ENCODE peak calls at places on chromosome 19, in ten cellular contexts. W is ascending aorta; B is omental fat pad; X is neural progenitor cell; E is CD8-positive, alpha-beta T cell; R is bronchial epithelial cell; J is fibroblast of lung; N is tibial artery; Y is psoas muscle; O is GM23338. C is an unnamed sample.

GRCh38 chr19:7705387-7706187 is 3.7 kb upstream of the FCER2 start:
- DNase-seq in W (no peak), O (no peak), R (no peak), E (peak), Y (no peak), B (no peak), N (peak), X (no peak), J (no peak), C (peak)

GRCh38 chr19:41426952-41427646 is at the start of gene B3GNT8:
- DNase-seq in W (peak), Y (peak), B (no peak), J (peak), E (peak), R (peak), X (peak), N (peak), O (peak), C (peak)

GRCh38 chr19:3017923-3018322 is 11.2 kb downstream of the TLE2 start:
- DNase-seq in O (no peak), R (no peak), W (no peak), B (no peak), N (no peak), J (no peak), X (no peak), Y (no peak), E (no peak), C (no peak)

GRCh38 chr19:47315125-47315821 is 5.6 kb downstream of the C5AR1 start:
- DNase-seq in R (peak), B (no peak), J (peak), X (no peak), Y (peak), W (peak), N (peak), O (peak), E (no peak), C (peak)

GRCh38 chr19:570315-570714 is 2.1 kb upstream of the BSG start:
- DNase-seq in W (no peak), X (no peak), J (no peak), Y (peak), N (no peak), R (no peak), E (no peak), O (no peak), B (no peak), C (peak)

GRCh38 chr19:16566161-16566560 is 6.1 kb downstream of the SLC35E1 start:
- DNase-seq in B (no peak), J (no peak), R (no peak), W (no peak), Y (no peak), X (no peak), N (no peak), O (no peak), E (peak), C (no peak)

GRCh38 chr19:48837586-48838191 is 1.4 kb upstream of the HSD17B14 start:
- DNase-seq in R (no peak), Y (no peak), B (no peak), X (peak), E (no peak), W (no peak), N (no peak), O (peak), J (no peak), C (no peak)

GRCh38 chr19:49056101-49056901 is 1.2 kb downstream of the CGB7 start:
- DNase-seq in J (peak), N (peak), O (peak), W (peak), Y (peak), E (peak), X (peak), B (no peak), R (peak), C (peak)

GRCh38 chr19:8421484-8422461 is 8.7 kb downstream of the MARCHF2 start:
- DNase-seq in R (no peak), W (no peak), O (no peak), B (no peak), N (no peak), E (no peak), X (no peak), J (no peak), Y (no peak), C (no peak)

GRCh38 chr19:39969266-39969665 is 1.7 kb upstream of the PSMC4 start:
- DNase-seq in R (peak), O (no peak), X (no peak), J (peak), B (no peak), E (no peak), N (no peak), W (peak), Y (no peak), C (no peak)

GRCh38 chr19:34276614-34277013 is 22.3 kb downstream of the GARRE1 start:
- DNase-seq in X (no peak), Y (no peak), O (no peak), E (no peak), R (no peak), B (no peak), J (no peak), W (no peak), N (no peak), C (no peak)

GRCh38 chr19:29524912-29525870 is 603 bp upstream of the VSTM2B start:
- DNase-seq in W (no peak), N (no peak), R (no peak), B (no peak), Y (no peak), O (peak), J (no peak), X (peak), E (no peak), C (no peak)

GRCh38 chr19:7737215-7737614 is 5.3 kb upstream of the CLEC4G start:
- DNase-seq in R (no peak), N (no peak), B (no peak), W (no peak), O (peak), X (no peak), E (no peak), J (no peak), Y (no peak), C (no peak)

GRCh38 chr19:31596751-31597150 is 247.5 kb upstream of the TSHZ3 start:
- DNase-seq in J (no peak), R (no peak), X (no peak), N (no peak), E (no peak), Y (no peak), O (no peak), W (no peak), B (no peak), C (no peak)

GRCh38 chr19:30240904-30241695 is 131.1 kb upstream of the ZNF536 start:
- DNase-seq in J (no peak), X (no peak), Y (no peak), N (no peak), W (no peak), R (no peak), E (no peak), O (no peak), B (no peak), C (no peak)

GRCh38 chr19:6925801-6926751 is 38.7 kb downstream of the ADGRE1 start:
- DNase-seq in Y (no peak), O (peak), X (no peak), B (no peak), R (no peak), J (no peak), N (no peak), W (no peak), E (no peak), C (no peak)

GRCh38 chr19:44623080-44623479 is 9.7 kb downstream of the IGSF23 start:
- DNase-seq in R (no peak), Y (no peak), X (no peak), E (no peak), J (no peak), B (no peak), O (no peak), N (no peak), W (no peak), C (no peak)

GRCh38 chr19:41353466-41354342 is at the start of gene TGFB1:
- DNase-seq in O (peak), Y (peak), E (peak), X (peak), J (peak), N (peak), W (peak), B (peak), R (peak), C (peak)

GRCh38 chr19:16530540-16531379 is 11.5 kb downstream of the CHERP start:
- DNase-seq in Y (no peak), E (no peak), O (no peak), B (no peak), N (no peak), X (no peak), J (no peak), W (no peak), R (no peak), C (no peak)

GRCh38 chr19:5108123-5108613 is 139.3 kb downstream of the KDM4B start:
- DNase-seq in E (no peak), R (no peak), X (no peak), B (no peak), N (no peak), J (no peak), W (no peak), Y (no peak), O (no peak), C (no peak)

GRCh38 chr19:48122421-48122820 is 11.8 kb upstream of the PLA2G4C start:
- DNase-seq in Y (no peak), E (no peak), O (no peak), J (no peak), R (no peak), W (no peak), N (no peak), B (no peak), X (no peak), C (no peak)

GRCh38 chr19:33124207-33125098 is 7.5 kb upstream of the WDR88 start:
- DNase-seq in N (no peak), E (no peak), B (no peak), W (no peak), J (no peak), O (no peak), Y (no peak), X (peak), R (no peak), C (peak)

GRCh38 chr19:31347356-31347755 is 1.9 kb downstream of the TSHZ3 start:
- DNase-seq in W (no peak), X (no peak), O (no peak), R (no peak), E (no peak), B (no peak), J (no peak), N (no peak), Y (no peak), C (no peak)

GRCh38 chr19:42150353-42150752 is 18.1 kb upstream of the POU2F2 start:
- DNase-seq in N (no peak), J (no peak), Y (no peak), O (no peak), B (no peak), W (no peak), X (no peak), E (no peak), R (no peak), C (no peak)

GRCh38 chr19:46344363-46344762 is 2.5 kb upstream of the PPP5C start:
- DNase-seq in X (no peak), R (no peak), Y (no peak), E (no peak), N (no peak), O (peak), W (no peak), J (no peak), B (no peak), C (no peak)

GRCh38 chr19:355134-355533 is 10.5 kb upstream of the MIER2 start:
- DNase-seq in W (peak), B (no peak), J (no peak), O (no peak), X (no peak), R (no peak), E (no peak), N (no peak), Y (no peak), C (no peak)

GRCh38 chr19:15252398-15253018 is 20.3 kb upstream of the EPHX3 start:
- DNase-seq in N (peak), R (no peak), J (peak), X (peak), W (peak), E (no peak), B (no peak), Y (no peak), O (peak), C (no peak)

GRCh38 chr19:46603752-46604241 is 2.7 kb downstream of the CALM3 start:
- DNase-seq in W (peak), J (no peak), B (no peak), R (no peak), Y (no peak), N (no peak), X (no peak), E (no peak), O (no peak), C (no peak)

GRCh38 chr19:46886546-46887239 is 25.9 kb downstream of the ARHGAP35 start:
- DNase-seq in O (no peak), R (no peak), X (no peak), B (no peak), E (no peak), Y (no peak), N (no peak), W (no peak), J (no peak), C (no peak)

GRCh38 chr19:13794752-13795589 is at the start of gene ZSWIM4:
- DNase-seq in J (peak), N (peak), W (peak), B (peak), R (peak), Y (peak), O (peak), X (peak), E (peak), C (peak)

DNA sequence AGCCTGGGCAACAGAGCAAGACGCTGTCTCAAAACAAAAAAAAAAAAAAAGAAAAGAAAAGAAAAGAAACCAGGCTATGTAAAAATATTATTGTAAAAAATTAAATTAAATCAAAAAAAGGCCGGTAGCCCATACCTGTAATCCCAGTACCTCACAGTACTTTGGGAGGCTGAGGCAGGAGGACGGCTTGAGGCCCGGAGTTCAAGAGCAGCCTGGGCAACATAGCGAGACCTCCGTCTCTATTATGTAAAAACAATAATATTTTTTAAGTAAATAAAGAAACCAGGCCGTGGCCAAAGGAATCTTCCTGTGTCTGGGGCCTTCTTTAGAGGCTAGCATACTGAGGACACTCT is 770 bp upstream of the CAPNS1 start:
- DNase-seq in B (no peak), J (no peak), R (no peak), O (no peak), Y (no peak), X (no peak), W (no peak), N (no peak), E (no peak), C (no peak)
- TF ChIP-seq CTCF in B (no peak), J (no peak), R (no peak), O (no peak), Y (no peak), X (no peak), W (no peak), N (no peak), E (no peak), C (no peak)

DNA sequence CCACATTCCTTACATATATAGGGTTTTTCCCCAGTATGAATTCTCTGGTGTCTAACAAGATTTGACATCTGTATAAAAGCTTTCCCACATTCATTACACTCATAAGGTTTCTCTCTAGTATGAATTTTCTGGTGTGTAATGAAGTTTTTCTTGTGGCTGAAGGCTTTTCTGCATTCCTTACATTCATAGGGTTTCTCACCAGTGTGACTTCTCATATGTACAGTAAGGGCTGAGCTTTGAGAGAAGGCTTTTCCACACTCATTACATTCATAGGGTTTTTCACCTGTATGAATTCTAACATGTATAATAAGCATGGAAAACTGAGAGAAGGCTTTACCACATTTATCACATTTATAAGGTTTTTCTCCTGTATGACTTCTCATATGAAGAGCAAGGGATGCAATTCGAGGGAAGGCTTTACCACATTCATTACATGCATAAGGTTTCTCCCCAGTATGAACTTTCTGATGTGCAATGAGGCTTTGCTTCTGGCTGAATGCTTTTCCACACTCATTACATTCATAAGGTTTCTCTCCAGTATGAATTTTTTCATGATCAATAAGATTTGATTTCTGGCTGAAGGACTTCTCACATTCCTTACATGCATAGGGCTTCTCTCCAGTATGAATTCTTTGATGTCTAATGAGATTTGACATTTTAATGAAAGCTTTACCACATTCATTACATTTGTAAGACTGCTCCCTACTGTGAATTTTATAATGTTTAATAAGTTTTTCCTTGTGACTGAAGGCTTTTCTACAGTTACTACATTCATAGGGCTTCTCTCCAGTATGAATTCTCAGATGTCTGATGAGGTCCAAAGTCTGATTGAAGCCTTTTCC is 42.6 kb downstream of the ZNF527 start:
- DNase-seq in X (no peak), R (no peak), B (no peak), W (no peak), E (no peak), Y (no peak), O (no peak), J (peak), N (no peak), C (no peak)
- TF ChIP-seq CTCF in X (no peak), R (no peak), B (no peak), W (no peak), E (no peak), Y (no peak), O (no peak), J (no peak), N (no peak), C (no peak)

GRCh38 chr19:35851213-35852028 is 883 bp downstream of the NPHS1 start:
- DNase-seq in X (peak), O (peak), N (no peak), E (peak), R (no peak), B (no peak), Y (no peak), W (no peak), J (no peak), C (no peak)
- TF ChIP-seq CTCF in X (peak), O (peak), N (no peak), E (no peak), R (peak), B (no peak), Y (no peak), W (no peak), J (no peak), C (no peak)

GRCh38 chr19:10884273-10884672 is 12.9 kb downstream of the CARM1 start:
- DNase-seq in O (no peak), X (no peak), W (no peak), R (peak), Y (no peak), B (no peak), J (peak), E (no peak), N (no peak), C (no peak)
- TF ChIP-seq CTCF in O (no peak), X (no peak), W (no peak), R (no peak), Y (no peak), B (no peak), J (no peak), E (no peak), N (no peak), C (no peak)

GRCh38 chr19:56671613-56671994 is at the start of gene ZNF835:
- DNase-seq in J (peak), B (peak), X (no peak), N (peak), R (peak), W (peak), E (peak), O (peak), Y (peak), C (peak)
- TF ChIP-seq CTCF in J (no peak), B (no peak), X (no peak), N (peak), R (no peak), W (peak), E (no peak), O (no peak), Y (peak), C (peak)

C was measured in left lung.